ENCODE peak calls at places on chromosomes 2 and 18, in ten cellular contexts. R is transverse colon; X is uterus; B is neural progenitor cell; A is PC-3; J is left ventricle myocardium inferior; L is psoas muscle; V is IMR-90; Q is CD8-positive, alpha-beta T cell; P is tibial artery. K is an unnamed sample. For H3K4me1, the result is how much of the 10 kb centered on the place peaks cover.

GRCh38 chr2:141439524-141439923 is 691.3 kb downstream of the LRP1B start:
- DNase-seq in R (no peak), X (no peak), B (no peak), A (peak), J (no peak), L (no peak), V (no peak), Q (no peak), P (no peak), K (no peak)

GRCh38 chr2:23503097-23503496 is 118.1 kb downstream of the KLHL29 start:
- DNase-seq in R (no peak), X (no peak), B (no peak), A (no peak), J (no peak), L (no peak), V (no peak), Q (no peak), P (no peak), K (no peak)

GRCh38 chr2:72988726-72989273 is 71.5 kb downstream of the EMX1 start:
- DNase-seq in R (peak), X (peak), B (no peak), A (no peak), J (no peak), L (no peak), V (no peak), Q (no peak), P (peak), K (no peak)

GRCh38 chr2:54457326-54458023 is 1.3 kb downstream of the SPTBN1 start:
- DNase-seq in R (no peak), X (peak), B (peak), A (peak), J (peak), L (peak), V (no peak), Q (no peak), P (no peak), K (no peak)

GRCh38 chr2:152755029-152755428 is 36.6 kb downstream of the ARL6IP6 start:
- DNase-seq in R (no peak), X (no peak), B (peak), A (no peak), J (no peak), L (no peak), V (no peak), Q (no peak), P (no peak), K (no peak)

GRCh38 chr2:212005077-212005671 is 533.4 kb downstream of the ERBB4 start:
- DNase-seq in R (no peak), X (no peak), B (peak), A (peak), J (peak), L (no peak), V (peak), Q (no peak), P (no peak), K (no peak)

GRCh38 chr2:149871091-149871885 is 283.7 kb upstream of the MMADHC start:
- DNase-seq in R (no peak), X (no peak), B (no peak), A (no peak), J (no peak), L (no peak), V (no peak), Q (no peak), P (no peak), K (no peak)

GRCh38 chr2:128454980-128455709 is 136.5 kb upstream of the HS6ST1 start:
- DNase-seq in R (no peak), X (no peak), B (peak), A (no peak), J (no peak), L (no peak), V (no peak), Q (no peak), P (peak), K (no peak)

GRCh38 chr2:99641999-99642398 is 152.2 kb upstream of the REV1 start:
- DNase-seq in R (no peak), X (no peak), B (no peak), A (no peak), J (no peak), L (no peak), V (no peak), Q (no peak), P (no peak), K (no peak)

GRCh38 chr2:138818479-138818878 is 38.3 kb upstream of the NXPH2 start:
- DNase-seq in R (no peak), X (no peak), B (no peak), A (no peak), J (no peak), L (no peak), V (no peak), Q (no peak), P (no peak), K (no peak)

GRCh38 chr2:190551928-190552327 is 17.4 kb upstream of the NEMP2 start:
- DNase-seq in R (no peak), X (no peak), B (no peak), A (no peak), J (no peak), L (no peak), V (no peak), Q (peak), P (no peak), K (no peak)

GRCh38 chr2:160132761-160133160 is 67.3 kb downstream of the ITGB6 start:
- DNase-seq in R (no peak), X (no peak), B (no peak), A (peak), J (no peak), L (no peak), V (no peak), Q (no peak), P (no peak), K (no peak)

GRCh38 chr18:28792404-28793103 is 615.6 kb upstream of the CDH2 start:
- DNase-seq in R (no peak), X (no peak), B (no peak), A (peak), J (no peak), L (no peak), V (no peak), Q (no peak), P (no peak), K (no peak)

DNA sequence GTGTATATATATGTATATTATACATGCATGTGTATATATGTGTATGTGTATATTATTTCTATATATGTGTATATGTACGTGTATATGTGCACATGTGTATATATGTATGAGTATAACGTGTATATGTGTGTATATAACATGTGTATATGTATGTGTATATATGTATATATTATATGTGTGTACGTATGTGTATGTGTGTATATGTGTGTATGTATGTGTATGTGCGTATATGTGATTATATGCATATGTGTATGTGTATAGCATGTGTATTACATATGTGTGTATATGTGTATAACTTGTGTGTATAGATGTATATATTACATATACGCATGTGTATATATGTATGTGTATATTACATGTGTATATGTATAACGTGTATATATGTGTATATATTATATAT is 32.1 kb upstream of the ID2 start:
- DNase-seq in R (no peak), X (no peak), B (no peak), A (no peak), J (no peak), L (no peak), V (no peak), Q (no peak), P (no peak), K (no peak)
- H3K4me3 ChIP-seq in R (no peak), X (no peak), B (no peak), A (no peak), J (no peak), L (no peak), V (no peak), Q (no peak), P (no peak), K (no peak)

DNA sequence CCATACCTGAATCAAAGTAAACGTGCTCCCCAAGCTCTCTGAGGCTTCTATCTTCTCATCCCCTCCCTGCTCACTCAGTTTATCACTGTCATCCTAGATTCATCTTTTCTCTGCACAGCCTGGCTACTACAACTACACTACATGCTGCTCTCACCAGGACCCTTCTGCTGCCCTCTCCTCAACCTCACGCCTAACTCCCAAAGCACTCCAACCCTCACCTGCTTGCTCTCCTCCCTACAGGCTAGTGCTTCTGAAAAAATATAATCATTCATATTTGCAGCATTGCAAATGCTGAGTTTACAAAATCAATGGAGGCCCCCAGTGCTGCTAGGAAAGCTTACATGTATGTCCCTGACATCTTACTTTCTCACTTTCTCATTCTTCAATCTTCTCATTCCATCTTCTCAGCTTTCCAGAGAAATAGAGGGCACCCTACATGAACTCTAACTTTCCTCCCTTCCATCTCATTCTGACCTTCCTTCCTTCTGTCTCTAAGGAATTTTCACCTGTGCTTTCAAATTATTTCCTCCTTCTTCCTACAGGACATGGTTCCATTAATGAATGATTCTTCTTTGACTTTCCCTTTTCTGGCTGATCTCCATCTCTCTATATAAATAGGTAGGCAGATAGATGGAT is 36.3 kb downstream of the EVA1A start:
- DNase-seq in R (no peak), X (no peak), B (no peak), A (no peak), J (no peak), L (no peak), V (no peak), Q (no peak), P (no peak), K (no peak)
- H3K4me1 ChIP-seq in R (under half), X (under half), B (under half), A (half or more), J (under half), L (under half), V (under half), Q (under half), P (under half), K (under half)

GRCh38 chr18:3982541-3982940 is 472.6 kb downstream of the DLGAP1 start:
- DNase-seq in R (no peak), X (no peak), B (no peak), A (no peak), J (no peak), L (no peak), V (peak), Q (no peak), P (no peak), K (no peak)

GRCh38 chr18:3984163-3984757 is 470.8 kb downstream of the DLGAP1 start:
- DNase-seq in R (no peak), X (no peak), B (no peak), A (no peak), J (no peak), L (no peak), V (no peak), Q (no peak), P (no peak), K (no peak)

GRCh38 chr18:3983351-3983969 is 471.6 kb downstream of the DLGAP1 start:
- DNase-seq in R (no peak), X (no peak), B (no peak), A (peak), J (no peak), L (no peak), V (peak), Q (no peak), P (no peak), K (no peak)

GRCh38 chr18:3985030-3985429 is 470.1 kb downstream of the DLGAP1 start:
- DNase-seq in R (no peak), X (no peak), B (no peak), A (no peak), J (no peak), L (no peak), V (peak), Q (no peak), P (no peak), K (no peak)

GRCh38 chr18:3985664-3986063 is 469.4 kb downstream of the DLGAP1 start:
- DNase-seq in R (no peak), X (no peak), B (no peak), A (peak), J (no peak), L (no peak), V (peak), Q (no peak), P (no peak), K (no peak)
- TF ChIP-seq CTCF in R (no peak), X (no peak), B (no peak), A (no peak), J (no peak), L (no peak), V (peak), Q (no peak), P (no peak), K (no peak)

GRCh38 chr18:72727776-72728175 is 140.0 kb downstream of the NETO1 start:
- DNase-seq in R (no peak), X (no peak), B (no peak), A (peak), J (no peak), L (no peak), V (no peak), Q (no peak), P (no peak), K (no peak)
- H3K4me3 ChIP-seq in R (no peak), X (no peak), B (no peak), A (no peak), J (no peak), L (no peak), V (no peak), Q (no peak), P (no peak), K (no peak)

K was measured in thoracic aorta.